ENCODE peak calls at places on chromosome 10, in eight cellular contexts. L is transverse colon, V is gastrocnemius medialis, G is sigmoid colon, Y is spleen, Q is stomach, C is ovary, M is suprapubic skin. U is an unnamed sample.

GRCh38 chr10:28533315-28533564 is 322 bp downstream of the WAC start:
- DNase-seq in L (no peak), V (no peak), G (no peak), Y (no peak), Q (no peak), C (no peak), M (no peak), U (no peak)

GRCh38 chr10:7206407-7207127 is 204.3 kb downstream of the SFMBT2 start:
- DNase-seq in L (no peak), V (no peak), G (no peak), Y (no peak), Q (no peak), C (no peak), M (no peak), U (no peak)

GRCh38 chr10:13629116-13629515 is 42.4 kb downstream of the PRPF18 start:
- DNase-seq in L (no peak), V (no peak), G (no peak), Y (no peak), Q (no peak), C (no peak), M (no peak), U (no peak)

GRCh38 chr10:625335-625699 is 64.2 kb downstream of the DIP2C start:
- DNase-seq in L (no peak), V (peak; percentile 83), G (no peak), Y (peak; percentile 76), Q (no peak), C (no peak), M (no peak), U (no peak)

GRCh38 chr10:103585011-103585405 is 91.5 kb downstream of the NEURL1 start:
- DNase-seq in L (no peak), V (no peak), G (no peak), Y (no peak), Q (no peak), C (no peak), M (no peak), U (no peak)

GRCh38 chr10:108970016-108970415 is 953.3 kb downstream of the XPNPEP1 start:
- DNase-seq in L (no peak), V (no peak), G (no peak), Y (no peak), Q (no peak), C (no peak), M (no peak), U (no peak)

GRCh38 chr10:97713351-97713827 is at the start of gene MARVELD1:
- DNase-seq in L (peak; percentile 70), V (peak; percentile 45), G (peak; percentile 93), Y (no peak), Q (no peak), C (peak; percentile 91), M (peak; percentile 90), U (peak; percentile 96)

GRCh38 chr10:99775850-99776249 is 6.6 kb upstream of the ABCC2 start:
- DNase-seq in L (no peak), V (no peak), G (no peak), Y (no peak), Q (no peak), C (no peak), M (no peak), U (no peak)

GRCh38 chr10:110076559-110077318 is 69.0 kb downstream of the ADD3 start:
- DNase-seq in L (peak; percentile 51), V (peak; percentile 53), G (peak; percentile 84), Y (no peak), Q (no peak), C (no peak), M (no peak), U (no peak)

GRCh38 chr10:110918269-110918632 is 729 bp downstream of the BBIP1 start:
- DNase-seq in L (peak; percentile 97), V (peak; percentile 95), G (peak; percentile 98), Y (no peak), Q (peak; percentile 97), C (no peak), M (peak; percentile 98), U (peak; percentile 98)

GRCh38 chr10:129933456-129934092 is 30.5 kb downstream of the EBF3 start:
- DNase-seq in L (no peak), V (no peak), G (peak; percentile 40), Y (peak; percentile 56), Q (no peak), C (peak; percentile 7), M (no peak), U (no peak)

GRCh38 chr10:58464956-58465355 is 47.7 kb upstream of the BICC1 start:
- DNase-seq in L (no peak), V (no peak), G (no peak), Y (no peak), Q (no peak), C (no peak), M (no peak), U (no peak)
- TF ChIP-seq POLR2A in L (no peak), V (no peak), G (no peak), Y (no peak), Q (no peak), C (no peak), M (no peak), U (no peak)

GRCh38 chr10:54064215-54064614 is 736.8 kb downstream of the PCDH15 start:
- DNase-seq in L (no peak), V (no peak), G (no peak), Y (no peak), Q (no peak), C (no peak), M (no peak), U (no peak)
- H3K4me3 ChIP-seq in L (no peak overlapping the region), V (no peak overlapping the region), G (no peak overlapping the region), Y (no peak overlapping the region), Q (no peak overlapping the region), C (no peak overlapping the region), M (no peak overlapping the region), U (no peak overlapping the region)

GRCh38 chr10:118501637-118502440 is 93.6 kb downstream of the PRLHR start:
- DNase-seq in L (no peak), V (no peak), G (no peak), Y (no peak), Q (no peak), C (no peak), M (no peak), U (peak; percentile 32)
- TF ChIP-seq CTCF in L (no peak), V (no peak), G (no peak), Y (no peak), Q (no peak), C (no peak), M (no peak), U (no peak)

GRCh38 chr10:46028584-46029570 is 1.5 kb downstream of the NCOA4 start:
- DNase-seq in L (peak; percentile 33), V (no peak), G (no peak), Y (no peak), Q (no peak), C (no peak), M (no peak), U (no peak)

GRCh38 chr10:46033602-46034011 is 3.2 kb upstream of the NCOA4 start:
- DNase-seq in L (no peak), V (no peak), G (no peak), Y (no peak), Q (peak; percentile 42), C (no peak), M (no peak), U (no peak)

GRCh38 chr10:46026106-46026505 is 4.3 kb downstream of the NCOA4 start:
- DNase-seq in L (no peak), V (no peak), G (no peak), Y (no peak), Q (no peak), C (no peak), M (no peak), U (no peak)

GRCh38 chr10:46031648-46032532 is 1.5 kb upstream of the NCOA4 start:
- DNase-seq in L (no peak), V (no peak), G (no peak), Y (no peak), Q (no peak), C (no peak), M (no peak), U (no peak)

GRCh38 chr10:46030091-46030937 is at the start of gene NCOA4:
- DNase-seq in L (peak; percentile 98), V (peak; percentile 97), G (peak; percentile 99), Y (peak; percentile 99), Q (peak; percentile 99), C (peak; percentile 97), M (peak; percentile 99), U (peak; percentile 96)
- TF ChIP-seq POLR2A in L (peak; percentile 93), V (peak; percentile 56), G (peak; percentile 33), Y (peak; percentile 21), Q (peak; percentile 18), C (peak; percentile 37), M (no peak), U (no peak)

DNA sequence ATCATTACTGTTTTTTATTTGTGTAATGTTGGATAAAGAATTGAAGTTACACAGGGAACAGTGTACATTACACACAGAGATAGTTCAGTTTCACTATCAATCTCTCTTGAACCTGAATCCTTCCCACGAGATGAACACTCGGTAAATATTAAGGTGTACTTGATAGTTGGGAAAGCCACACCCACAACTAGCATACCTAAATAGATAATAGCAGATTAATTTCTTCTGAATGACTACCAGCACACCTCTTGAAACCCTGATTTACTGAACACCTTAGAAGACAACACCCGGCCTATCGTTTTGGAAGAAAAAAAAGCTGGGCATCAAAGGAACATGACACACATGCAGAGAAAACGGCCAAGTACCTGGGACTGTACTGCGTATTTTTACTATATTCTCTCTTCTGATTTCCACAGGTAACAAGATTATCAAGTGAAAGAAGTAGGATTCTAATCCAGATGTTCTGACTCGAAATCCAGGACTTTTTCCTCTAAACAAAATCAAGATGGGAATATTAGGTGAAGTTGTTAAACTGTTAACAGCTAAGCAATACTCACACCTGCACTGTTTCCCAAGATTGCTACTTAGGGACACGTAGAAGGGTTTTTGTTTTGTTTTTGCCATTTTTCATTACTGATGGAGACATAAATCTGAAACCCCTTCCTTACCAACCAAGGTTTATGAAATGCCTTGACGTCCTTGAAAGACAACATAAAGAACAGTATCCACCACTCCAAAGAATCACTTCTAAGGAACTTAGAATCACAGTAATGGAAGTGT is 1.0 kb downstream of the CCDC186 start:
- DNase-seq in L (no peak), V (no peak), G (no peak), Y (no peak), Q (no peak), C (no peak), M (no peak), U (no peak)
- H3K4me3 ChIP-seq in L (peak overlapping the region; percentile 86), V (peak overlapping the region; percentile 98), G (peak overlapping the region; percentile 81), Y (peak overlapping the region; percentile 72), Q (peak overlapping the region; percentile 85), C (peak overlapping the region; percentile 97), M (peak overlapping the region; percentile 78), U (peak overlapping the region; percentile 100)

DNA sequence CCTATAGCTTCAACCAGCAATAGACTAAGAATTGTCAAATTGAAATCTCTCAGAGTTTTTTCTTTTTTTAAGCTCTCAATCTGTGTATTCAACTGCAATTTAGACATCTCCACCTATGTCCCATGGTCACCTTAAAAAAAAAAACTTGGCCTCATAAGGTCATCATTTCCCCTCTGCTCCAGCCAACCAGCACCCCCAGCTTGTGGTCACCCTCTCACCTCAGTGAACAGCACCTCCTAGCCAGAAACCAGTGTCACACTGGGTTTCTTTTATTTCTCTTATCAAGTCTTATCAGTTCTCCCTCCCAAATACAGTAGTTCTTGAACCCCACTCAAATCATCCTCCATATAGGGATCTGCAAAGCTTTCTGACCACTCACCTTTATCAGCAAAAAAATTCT is 4.0 kb downstream of the ITGB1 start:
- DNase-seq in L (no peak), V (no peak), G (no peak), Y (no peak), Q (no peak), C (no peak), M (no peak), U (no peak)
- TF ChIP-seq CTCF in L (no peak), V (no peak), G (no peak), Y (no peak), Q (no peak), C (no peak), M (no peak), U (no peak)

GRCh38 chr10:17617031-17617911 is at the start of gene HACD1:
- DNase-seq in L (peak; percentile 73), V (peak; percentile 77), G (peak; percentile 87), Y (peak; percentile 86), Q (peak; percentile 75), C (peak; percentile 73), M (peak; percentile 75), U (no peak)
- TF ChIP-seq POLR2A in L (peak; percentile 35), V (peak; percentile 84), G (peak; percentile 18), Y (no peak), Q (no peak), C (no peak), M (no peak), U (no peak)

U was measured in lower leg skin.